ENCODE peak calls at places on chromosomes 2 and 18, in five cellular contexts. D is foreskin fibroblast, X is Peyer's patch, R is HFFc6, C is neural crest cell. H is an unnamed sample.

GRCh38 chr18:51029694-51030536 is at the start of gene SMAD4:
- DNase-seq in D (peak; percentile 93), X (peak; percentile 98), R (peak; percentile 94), C (peak; percentile 100), H (peak; percentile 89)

GRCh38 chr2:71884303-71885042 is 263.2 kb downstream of the CYP26B1 start:
- DNase-seq in D (peak; percentile 64), X (peak; percentile 36), R (peak; percentile 59), C (no peak), H (no peak)

GRCh38 chr2:238787507-238787906 is 60.4 kb upstream of the TWIST2 start:
- DNase-seq in D (peak; percentile 48), X (no peak), R (peak; percentile 49), C (no peak), H (no peak)

GRCh38 chr18:62768172-62768943 is 53.0 kb downstream of the PHLPP1 start:
- DNase-seq in D (no peak), X (no peak), R (no peak), C (no peak), H (no peak)

GRCh38 chr2:27942612-27943011 is 52.1 kb downstream of the BABAM2 start:
- DNase-seq in D (no peak), X (no peak), R (no peak), C (no peak), H (no peak)

GRCh38 chr2:23563673-23564617 is 179.0 kb downstream of the KLHL29 start:
- DNase-seq in D (peak; percentile 91), X (no peak), R (peak; percentile 29), C (no peak), H (no peak)

GRCh38 chr2:119066272-119066804 is 92.2 kb downstream of the C1QL2 start:
- DNase-seq in D (peak; percentile 4), X (no peak), R (peak; percentile 1), C (no peak), H (no peak)

GRCh38 chr2:15674637-15675455 is 83.2 kb downstream of the DDX1 start:
- DNase-seq in D (no peak), X (no peak), R (peak; percentile 21), C (no peak), H (no peak)

GRCh38 chr2:130728007-130728454 is 839 bp upstream of the GPR148 start:
- DNase-seq in D (no peak), X (no peak), R (no peak), C (no peak), H (no peak)

GRCh38 chr2:99380376-99381010 is 43.3 kb downstream of the EIF5B start:
- DNase-seq in D (no peak), X (no peak), R (no peak), C (no peak), H (no peak)

GRCh38 chr2:223122706-223123265 is 70.8 kb downstream of the KCNE4 start:
- DNase-seq in D (no peak), X (no peak), R (no peak), C (no peak), H (no peak)

GRCh38 chr2:120735750-120736170 is at the start of gene GLI2:
- DNase-seq in D (peak; percentile 90), X (peak; percentile 53), R (peak; percentile 87), C (peak; percentile 78), H (no peak)

GRCh38 chr18:10247402-10248117 is 206.9 kb upstream of the APCDD1 start:
- DNase-seq in D (no peak), X (no peak), R (no peak), C (no peak), H (no peak)

GRCh38 chr2:231922311-231922710 is 3.9 kb downstream of the NPPC start:
- DNase-seq in D (no peak), X (no peak), R (no peak), C (no peak), H (peak; percentile 17)

GRCh38 chr2:174697267-174697666 is 67.0 kb downstream of the CHRNA1 start:
- DNase-seq in D (peak; percentile 51), X (peak; percentile 82), R (peak; percentile 67), C (peak; percentile 55), H (no peak)

GRCh38 chr2:36663851-36664715 is 32.4 kb upstream of the VIT start:
- DNase-seq in D (peak; percentile 64), X (peak; percentile 50), R (peak; percentile 81), C (no peak), H (no peak)

GRCh38 chr2:8611246-8611645 is 70.6 kb upstream of the ID2 start:
- DNase-seq in D (no peak), X (no peak), R (no peak), C (no peak), H (no peak)

GRCh38 chr2:182754231-182754630 is 38.2 kb downstream of the DNAJC10 start:
- DNase-seq in D (no peak), X (no peak), R (no peak), C (no peak), H (no peak)

GRCh38 chr2:45739796-45740485 is 88.5 kb downstream of the PRKCE start:
- DNase-seq in D (no peak), X (no peak), R (no peak), C (no peak), H (no peak)

GRCh38 chr2:172052000-172052983 is 33.0 kb upstream of the DLX1 start:
- DNase-seq in D (peak; percentile 11), X (no peak), R (no peak), C (no peak), H (no peak)

DNA sequence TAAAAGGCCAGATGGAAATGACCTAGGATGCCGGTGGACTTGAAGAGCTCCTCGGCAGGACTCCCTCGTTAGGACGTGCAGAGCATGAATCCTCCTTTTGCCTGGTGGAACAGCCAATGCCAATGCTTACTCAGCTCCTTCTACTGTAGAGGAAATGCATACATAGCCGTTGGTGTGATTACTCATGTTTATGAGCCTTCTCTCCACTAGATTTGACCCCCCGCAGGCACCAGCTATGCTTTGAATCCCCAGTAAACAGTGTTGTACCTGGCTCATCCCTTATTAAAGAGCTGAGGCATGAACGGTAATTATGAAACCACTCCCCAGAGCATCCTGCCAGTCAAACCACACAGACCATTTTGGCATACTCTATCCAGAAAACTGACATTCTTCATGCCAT is 172.8 kb downstream of the ANTXR1 start:
- DNase-seq in D (no peak), X (no peak), R (peak; percentile 77), C (no peak), H (no peak)
- TF ChIP-seq CTCF in D (no peak), X (no peak), R (no peak), C (no peak), H (no peak)

DNA sequence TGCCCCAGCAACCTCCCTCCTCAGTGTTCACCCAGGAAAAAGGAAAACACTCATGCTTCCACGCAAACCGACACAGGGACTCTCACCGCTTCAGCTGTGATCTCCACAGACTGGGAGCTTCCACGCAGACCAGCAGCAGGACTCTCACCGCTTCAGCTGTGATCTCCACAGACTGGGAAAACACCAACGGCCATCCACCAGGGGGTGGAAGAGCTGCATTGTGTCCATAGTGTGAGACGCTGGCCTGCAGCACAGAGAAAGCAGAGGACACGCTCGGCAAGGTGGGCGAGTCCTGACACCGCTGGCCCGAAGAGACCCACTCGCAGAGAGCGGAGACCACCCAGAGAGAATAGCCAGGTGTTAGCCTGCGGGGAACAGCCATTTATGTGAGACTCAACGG is 42.5 kb upstream of the NFATC1 start:
- DNase-seq in D (no peak), X (no peak), R (no peak), C (peak; percentile 18), H (no peak)
- TF ChIP-seq CTCF in D (peak; percentile 28), X (no peak), R (peak; percentile 62), C (peak; percentile 42), H (no peak)

GRCh38 chr2:192288290-192288689 is 93.6 kb upstream of the TMEFF2 start:
- DNase-seq in D (no peak), X (no peak), R (no peak), C (no peak), H (no peak)

GRCh38 chr2:192283450-192283849 is 88.7 kb upstream of the TMEFF2 start:
- DNase-seq in D (no peak), X (no peak), R (no peak), C (no peak), H (no peak)

DNA sequence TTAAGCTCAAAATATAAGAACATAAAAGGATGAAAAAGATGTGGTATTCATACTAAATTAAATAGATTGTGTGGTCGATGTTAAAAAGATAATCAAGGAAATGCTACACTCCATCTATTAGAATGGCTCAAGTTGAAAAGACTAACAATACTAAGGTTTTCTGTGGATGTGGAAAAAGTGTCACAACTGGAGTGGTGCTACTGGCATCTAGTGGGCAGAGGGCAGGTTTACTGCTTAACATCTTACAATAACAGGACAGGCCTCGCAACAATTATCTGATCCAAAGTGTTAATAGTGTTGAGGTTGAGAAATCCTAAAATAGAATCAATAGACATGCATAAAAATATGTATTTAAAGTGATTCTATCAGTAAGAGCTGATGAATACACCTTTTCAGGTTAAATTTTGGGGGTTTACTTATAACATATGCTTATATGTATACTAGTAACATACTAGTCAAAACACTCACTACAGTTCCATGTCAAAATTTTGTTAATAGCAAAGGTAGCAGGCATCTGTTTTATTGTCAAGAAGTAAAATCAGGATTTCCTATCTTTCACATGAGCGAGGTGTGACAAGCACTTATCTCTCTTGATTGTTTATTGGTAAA is 91.5 kb upstream of the TMEFF2 start:
- DNase-seq in D (peak; percentile 37), X (peak; percentile 47), R (peak; percentile 37), C (no peak), H (no peak)
- TF ChIP-seq CTCF in D (peak; percentile 55), X (peak; percentile 47), R (peak; percentile 75), C (peak; percentile 54), H (peak; percentile 78)

GRCh38 chr2:167265722-167266121 is 377.4 kb downstream of the XIRP2 start:
- DNase-seq in D (no peak), X (no peak), R (no peak), C (no peak), H (no peak)

GRCh38 chr2:167265004-167265403 is 376.7 kb downstream of the XIRP2 start:
- DNase-seq in D (no peak), X (no peak), R (no peak), C (no peak), H (no peak)

GRCh38 chr2:167258712-167259111 is 370.4 kb downstream of the XIRP2 start:
- DNase-seq in D (no peak), X (no peak), R (no peak), C (no peak), H (no peak)

GRCh38 chr2:167264380-167264779 is 376.1 kb downstream of the XIRP2 start:
- DNase-seq in D (peak; percentile 0), X (peak; percentile 45), R (no peak), C (no peak), H (no peak)
- TF ChIP-seq CTCF in D (no peak), X (peak; percentile 42), R (peak; percentile 13), C (peak; percentile 16), H (peak; percentile 47)

GRCh38 chr18:35658112-35658511 is 76.6 kb downstream of the GALNT1 start:
- DNase-seq in D (no peak), X (no peak), R (no peak), C (no peak), H (no peak)

GRCh38 chr18:35662293-35663062 is 80.9 kb downstream of the GALNT1 start:
- DNase-seq in D (no peak), X (no peak), R (no peak), C (no peak), H (no peak)

DNA sequence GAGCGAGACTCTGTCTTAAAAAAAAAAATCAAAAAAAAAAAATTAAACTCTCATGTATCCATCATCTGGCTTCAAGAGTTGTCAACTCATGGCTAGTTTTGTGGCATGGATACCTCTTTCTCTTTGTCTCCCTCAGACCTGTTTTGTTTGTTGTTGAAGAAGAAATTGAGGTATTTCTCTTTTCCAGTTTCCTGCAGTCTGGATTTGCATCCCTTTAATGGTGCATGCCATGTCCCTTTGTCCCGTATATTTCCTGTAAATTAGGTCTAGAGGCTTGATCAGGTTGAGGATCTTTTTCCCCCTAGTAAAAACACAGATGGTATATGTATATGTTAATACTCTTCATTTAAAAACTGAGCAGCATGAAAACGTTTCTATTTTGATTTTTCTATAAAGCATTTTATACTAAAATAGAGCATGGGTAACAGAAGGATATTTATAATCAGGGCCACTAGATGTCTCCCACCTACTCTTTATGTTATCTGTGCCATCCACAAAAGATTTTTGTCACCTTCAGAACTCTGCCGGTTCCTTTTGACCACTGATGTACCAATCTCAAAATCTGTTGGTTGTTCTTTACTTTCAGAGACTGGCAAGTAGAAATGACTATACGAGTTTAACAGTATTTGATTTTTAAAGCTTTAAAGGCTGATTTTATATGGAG is 80.1 kb downstream of the GALNT1 start:
- DNase-seq in D (no peak), X (no peak), R (no peak), C (no peak), H (no peak)
- TF ChIP-seq CTCF in D (peak; percentile 22), X (peak; percentile 4), R (peak; percentile 53), C (peak; percentile 43), H (peak; percentile 48)